ENCODE peak calls at places on chromosomes 6 and 20, in five cellular contexts. G is endothelial cell of umbilical vein, E is OCI-LY7, K is lung, P is suprapubic skin. J is an unnamed sample. For H3K9me3, the result is how much of the 10 kb centered on the place peaks cover.

GRCh38 chr20:32619586-32619985 is 34.5 kb upstream of the NOL4L start:
- DNase-seq in K (no peak), P (no peak), G (no peak), E (no peak), J (no peak)

GRCh38 chr6:160733045-160733646 is 31.1 kb downstream of the PLG start:
- DNase-seq in K (peak), G (no peak), E (peak), P (no peak), J (peak)

GRCh38 chr20:50224553-50225255 is 34.1 kb downstream of the CEBPB start:
- DNase-seq in G (peak), P (peak), E (no peak), K (peak), J (peak)

GRCh38 chr6:168937061-168937460 is 316.6 kb downstream of the THBS2 start:
- DNase-seq in E (no peak), P (no peak), K (no peak), G (no peak), J (peak)

GRCh38 chr20:7841967-7842301 is 98.3 kb downstream of the HAO1 start:
- DNase-seq in K (no peak), E (no peak), P (no peak), G (peak), J (peak)

GRCh38 chr6:85364354-85364753 is 85.5 kb upstream of the NT5E start:
- DNase-seq in E (no peak), K (no peak), G (peak), P (no peak), J (peak)

GRCh38 chr6:44016131-44016870 is 111.0 kb downstream of the MRPL14 start:
- DNase-seq in P (no peak), K (no peak), G (no peak), E (no peak), J (no peak)

GRCh38 chr20:36606171-36607116 is 865 bp downstream of the RAB5IF start:
- DNase-seq in K (peak), P (peak), G (peak), E (peak), J (peak)

GRCh38 chr20:45358282-45359068 is 4.5 kb upstream of the SYS1 start:
- DNase-seq in P (peak), K (peak), E (no peak), G (peak), J (peak)

GRCh38 chr6:112040933-112041332 is 13.0 kb upstream of the CCN6 start:
- DNase-seq in G (peak), P (no peak), E (no peak), K (no peak), J (peak)

GRCh38 chr6:133806358-133806757 is 82.6 kb upstream of the TCF21 start:
- DNase-seq in E (no peak), K (no peak), G (no peak), P (no peak), J (no peak)

GRCh38 chr6:157761331-157761921 is 61.6 kb upstream of the SNX9 start:
- DNase-seq in K (no peak), G (no peak), E (no peak), P (no peak), J (no peak)

GRCh38 chr6:77813090-77813489 is 160.3 kb downstream of the MEI4 start:
- DNase-seq in G (no peak), K (no peak), E (no peak), P (no peak), J (no peak)

GRCh38 chr6:113953346-113953745 is 17.6 kb downstream of the HDAC2 start:
- DNase-seq in K (no peak), G (no peak), E (no peak), P (no peak), J (no peak)

GRCh38 chr20:34220581-34220980 is 20.6 kb upstream of the ASIP start:
- DNase-seq in P (no peak), G (peak), K (no peak), E (no peak), J (no peak)

GRCh38 chr6:84462697-84463096 is 235.3 kb upstream of the CEP162 start:
- DNase-seq in G (peak), P (no peak), E (no peak), K (no peak), J (no peak)

GRCh38 chr6:135088818-135089809 is 34.5 kb upstream of the HBS1L start:
- DNase-seq in K (no peak), E (peak), G (peak), P (no peak), J (no peak)

GRCh38 chr6:33375143-33375649 is 16.4 kb upstream of the KIFC1 start:
- DNase-seq in E (no peak), P (peak), K (peak), G (peak), J (peak)

GRCh38 chr6:89508755-89509563 is 76.0 kb downstream of the ANKRD6 start:
- DNase-seq in E (no peak), G (no peak), P (no peak), K (peak), J (peak)

DNA sequence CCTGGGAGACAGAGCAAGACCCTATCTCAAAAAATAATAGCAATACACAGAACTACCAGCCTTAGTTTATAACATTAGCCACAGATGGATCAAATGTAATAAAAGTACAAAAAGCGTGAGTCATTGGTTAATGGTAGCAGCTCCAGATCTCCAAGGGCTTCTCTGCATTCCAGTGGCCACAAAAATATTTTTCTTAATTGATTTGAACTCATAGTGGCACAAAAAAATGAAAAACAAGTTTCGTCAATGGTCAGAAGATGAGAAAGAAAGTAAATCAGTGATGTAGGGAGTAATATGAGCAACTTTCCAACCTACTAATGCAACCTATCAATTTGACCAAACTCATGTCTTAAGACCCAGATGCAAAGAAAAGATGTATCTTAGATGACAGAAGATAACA is 79.6 kb downstream of the CEP57L1 start:
- DNase-seq in G (no peak), P (no peak), E (no peak), K (no peak), J (no peak)
- H3K4me3 ChIP-seq in G (no peak), P (no peak), E (no peak), K (no peak), J (no peak)

GRCh38 chr20:64026-64603 is 23.4 kb upstream of the DEFB125 start:
- DNase-seq in E (no peak), K (no peak), P (no peak), G (no peak), J (no peak)

GRCh38 chr20:61757-62156 is 25.7 kb upstream of the DEFB125 start:
- DNase-seq in G (no peak), P (no peak), E (no peak), K (no peak), J (no peak)

GRCh38 chr20:61230-61629 is 26.2 kb upstream of the DEFB125 start:
- DNase-seq in P (no peak), E (no peak), K (no peak), G (no peak), J (no peak)

GRCh38 chr20:62487-62886 is 25.0 kb upstream of the DEFB125 start:
- DNase-seq in P (no peak), K (no peak), G (no peak), E (no peak), J (no peak)

DNA sequence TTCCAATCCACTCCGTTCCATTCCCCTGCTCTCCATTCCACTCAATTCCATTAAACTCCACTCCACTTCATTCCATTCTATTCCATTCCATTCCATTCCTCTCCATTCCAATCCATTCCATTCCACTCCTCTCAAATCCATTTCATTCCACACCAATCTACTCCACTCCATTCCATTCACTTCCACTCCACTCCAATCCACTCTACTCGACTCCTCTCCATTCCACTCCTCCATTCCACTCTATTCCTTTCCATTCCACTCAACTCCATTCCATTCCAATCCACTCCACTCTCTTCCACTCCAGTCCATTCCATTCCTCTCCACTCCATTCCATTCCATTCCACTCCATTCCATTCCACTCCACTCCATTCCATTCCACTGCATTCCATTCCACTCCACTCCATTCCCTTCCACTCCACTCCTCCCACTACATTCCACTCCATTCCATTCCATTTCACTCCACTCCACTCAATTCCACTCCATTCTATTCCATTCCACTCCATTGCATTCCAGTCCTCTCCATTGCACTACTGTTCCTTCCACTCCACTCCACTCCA is 22.6 kb upstream of the DEFB125 start:
- DNase-seq in G (no peak), P (no peak), E (no peak), K (no peak), J (no peak)
- H3K9me3 ChIP-seq in G (under half), P (under half), E (under half), K (under half), J (under half)

GRCh38 chr6:21597243-21597682 is 3.7 kb downstream of the SOX4 start:
- DNase-seq in P (no peak), K (no peak), E (no peak), G (no peak), J (no peak)
- H3K4me3 ChIP-seq in P (peak), K (no peak), E (peak), G (peak), J (peak)

GRCh38 chr20:62111148-62111547 is 11.1 kb upstream of the LSM14B start:
- DNase-seq in G (no peak), K (no peak), P (no peak), E (no peak), J (no peak)
- H3K9me3 ChIP-seq in G (under half), K (under half), P (under half), E (under half), J (under half)

GRCh38 chr20:17557675-17558006 is 12.2 kb upstream of the DSTN start:
- DNase-seq in G (peak), E (no peak), K (peak), P (no peak), J (peak)

GRCh38 chr20:17558941-17559304 is 11.0 kb upstream of the DSTN start:
- DNase-seq in E (no peak), K (no peak), P (no peak), G (no peak), J (no peak)

GRCh38 chr20:17555106-17555505 is 14.8 kb upstream of the DSTN start:
- DNase-seq in P (no peak), E (no peak), K (no peak), G (no peak), J (no peak)

GRCh38 chr20:17558154-17558940 is 11.5 kb upstream of the DSTN start:
- DNase-seq in K (peak), G (peak), P (no peak), E (no peak), J (peak)

GRCh38 chr20:17556842-17557674 is 12.8 kb upstream of the DSTN start:
- DNase-seq in K (peak), P (peak), G (peak), E (no peak), J (peak)
- H3K4me3 ChIP-seq in K (no peak), P (peak), G (no peak), E (no peak), J (no peak)

GRCh38 chr6:167491403-167492095 is 166.7 kb downstream of the TTLL2 start:
- DNase-seq in P (no peak), E (no peak), K (no peak), G (no peak), J (no peak)
- H3K9me3 ChIP-seq in P (under half), E (under half), K (under half), G (under half), J (under half)

J was measured in MG63.